ENCODE peak calls at places on chromosomes 11 and 22, in eight cellular contexts. D is gastrocnemius medialis, P is GM12878, B is H54, Z is erythroblast, U is IMR-90, E is stomach, C is A549. M is an unnamed sample.

GRCh38 chr11:112082729-112083128 is 3.8 kb downstream of the TIMM8B start:
- DNase-seq in E (no peak), B (no peak), Z (no peak), U (peak), C (no peak), P (no peak), D (peak), M (no peak)

GRCh38 chr11:29962243-29962642 is 54.6 kb downstream of the KCNA4 start:
- DNase-seq in B (peak), U (no peak), P (no peak), Z (no peak), C (no peak), D (no peak), E (no peak), M (no peak)

GRCh38 chr11:88169881-88170280 is 5.4 kb downstream of the RAB38 start:
- DNase-seq in C (no peak), D (no peak), B (no peak), U (no peak), E (no peak), Z (no peak), P (no peak), M (no peak)

GRCh38 chr22:48434868-48435250 is 1392.8 kb downstream of the BRD1 start:
- DNase-seq in P (no peak), D (no peak), C (no peak), B (no peak), Z (no peak), E (no peak), U (no peak), M (no peak)

GRCh38 chr22:32127904-32128303 is 31.2 kb downstream of the C22orf42 start:
- DNase-seq in Z (no peak), B (no peak), P (no peak), D (no peak), U (no peak), E (no peak), C (no peak), M (no peak)

GRCh38 chr11:64267207-64267945 is 16.0 kb downstream of the PLCB3 start:
- DNase-seq in Z (no peak), C (no peak), E (no peak), B (no peak), U (no peak), P (no peak), D (no peak), M (no peak)

GRCh38 chr11:91081440-91082088 is 858.7 kb upstream of the CHORDC1 start:
- DNase-seq in Z (no peak), P (no peak), E (no peak), D (peak), B (no peak), U (peak), C (peak), M (no peak)

GRCh38 chr11:36456136-36456535 is 53.9 kb downstream of the TRAF6 start:
- DNase-seq in P (no peak), E (no peak), D (no peak), C (no peak), U (no peak), Z (no peak), B (no peak), M (no peak)

GRCh38 chr11:15918674-15919073 is 437.7 kb downstream of the SOX6 start:
- DNase-seq in B (no peak), C (no peak), E (no peak), D (no peak), Z (no peak), P (no peak), U (no peak), M (no peak)

GRCh38 chr22:44722611-44723010 is 20.6 kb downstream of the PRR5 start:
- DNase-seq in B (no peak), U (no peak), E (no peak), D (no peak), P (no peak), C (no peak), Z (no peak), M (no peak)

GRCh38 chr22:23278883-23279675 is 98.8 kb downstream of the BCR start:
- DNase-seq in B (no peak), E (peak), P (no peak), U (no peak), C (peak), D (no peak), Z (no peak), M (no peak)

GRCh38 chr22:35531695-35532094 is 8.9 kb upstream of the RASD2 start:
- DNase-seq in B (no peak), U (no peak), P (no peak), E (no peak), Z (no peak), D (no peak), C (no peak), M (no peak)

GRCh38 chr11:19676508-19677379 is 35.9 kb upstream of the NAV2 start:
- DNase-seq in U (no peak), B (no peak), C (no peak), P (no peak), Z (no peak), D (no peak), E (no peak), M (no peak)

GRCh38 chr11:4044971-4045646 is 49.5 kb upstream of the RRM1 start:
- DNase-seq in C (no peak), P (no peak), Z (no peak), B (no peak), E (no peak), D (no peak), U (no peak), M (no peak)

GRCh38 chr22:27435839-27436581 is 365.5 kb downstream of the MN1 start:
- DNase-seq in U (peak), D (no peak), Z (no peak), P (no peak), B (no peak), C (no peak), E (no peak), M (no peak)

GRCh38 chr22:45202333-45203149 is 38.2 kb downstream of the KIAA0930 start:
- DNase-seq in D (no peak), C (no peak), Z (no peak), P (no peak), E (no peak), U (peak), B (no peak), M (no peak)

GRCh38 chr22:36470162-36470993 is 11.1 kb downstream of the TXN2 start:
- DNase-seq in C (peak), Z (peak), E (peak), D (peak), P (no peak), B (no peak), U (peak), M (peak)

GRCh38 chr11:112612283-112612849 is 348.9 kb upstream of the NCAM1 start:
- DNase-seq in Z (no peak), E (no peak), P (no peak), C (no peak), D (no peak), U (no peak), B (no peak), M (no peak)

GRCh38 chr11:92830382-92831148 is 138.9 kb upstream of the MTNR1B start:
- DNase-seq in C (no peak), D (no peak), E (no peak), P (no peak), Z (no peak), U (no peak), B (no peak), M (no peak)

GRCh38 chr11:69199583-69200295 is 44.0 kb downstream of the SMIM38 start:
- DNase-seq in B (no peak), E (no peak), Z (no peak), P (no peak), D (no peak), U (no peak), C (no peak), M (no peak)

GRCh38 chr11:3106736-3107524 is 49.7 kb upstream of the CARS1 start:
- DNase-seq in E (peak), D (no peak), P (no peak), C (no peak), B (no peak), Z (no peak), U (no peak), M (no peak)

GRCh38 chr22:41380993-41381328 is 781 bp upstream of the TEF start:
- DNase-seq in B (peak), C (peak), D (peak), P (no peak), U (peak), E (peak), Z (no peak), M (no peak)

GRCh38 chr11:7605544-7605943 is 67.8 kb downstream of the CYB5R2 start:
- DNase-seq in C (peak), P (no peak), E (peak), D (no peak), U (peak), Z (no peak), B (no peak), M (no peak)

GRCh38 chr11:23233075-23233474 is 372.8 kb upstream of the CCDC179 start:
- DNase-seq in U (peak), P (no peak), C (no peak), Z (no peak), E (no peak), B (no peak), D (no peak), M (no peak)

GRCh38 chr22:45284705-45285305 is at the start of gene UPK3A:
- DNase-seq in Z (peak), E (peak), C (peak), U (no peak), P (no peak), D (peak), B (no peak), M (peak)

GRCh38 chr11:119560291-119560690 is 137.3 kb upstream of the THY1 start:
- DNase-seq in U (no peak), Z (no peak), C (no peak), P (no peak), E (no peak), D (no peak), B (no peak), M (no peak)

GRCh38 chr22:40928657-40929056 is 22.5 kb upstream of the RBX1 start:
- DNase-seq in U (no peak), Z (no peak), E (no peak), P (no peak), C (no peak), B (no peak), D (no peak), M (no peak)

GRCh38 chr11:111627591-111627990 is 25.3 kb downstream of the SIK2 start:
- DNase-seq in Z (no peak), D (no peak), B (no peak), E (no peak), C (no peak), P (no peak), U (no peak), M (no peak)

GRCh38 chr11:126352934-126353801 is 2.3 kb upstream of the ST3GAL4 start:
- DNase-seq in C (no peak), P (peak), D (no peak), Z (peak), U (peak), B (peak), E (no peak), M (no peak)

DNA sequence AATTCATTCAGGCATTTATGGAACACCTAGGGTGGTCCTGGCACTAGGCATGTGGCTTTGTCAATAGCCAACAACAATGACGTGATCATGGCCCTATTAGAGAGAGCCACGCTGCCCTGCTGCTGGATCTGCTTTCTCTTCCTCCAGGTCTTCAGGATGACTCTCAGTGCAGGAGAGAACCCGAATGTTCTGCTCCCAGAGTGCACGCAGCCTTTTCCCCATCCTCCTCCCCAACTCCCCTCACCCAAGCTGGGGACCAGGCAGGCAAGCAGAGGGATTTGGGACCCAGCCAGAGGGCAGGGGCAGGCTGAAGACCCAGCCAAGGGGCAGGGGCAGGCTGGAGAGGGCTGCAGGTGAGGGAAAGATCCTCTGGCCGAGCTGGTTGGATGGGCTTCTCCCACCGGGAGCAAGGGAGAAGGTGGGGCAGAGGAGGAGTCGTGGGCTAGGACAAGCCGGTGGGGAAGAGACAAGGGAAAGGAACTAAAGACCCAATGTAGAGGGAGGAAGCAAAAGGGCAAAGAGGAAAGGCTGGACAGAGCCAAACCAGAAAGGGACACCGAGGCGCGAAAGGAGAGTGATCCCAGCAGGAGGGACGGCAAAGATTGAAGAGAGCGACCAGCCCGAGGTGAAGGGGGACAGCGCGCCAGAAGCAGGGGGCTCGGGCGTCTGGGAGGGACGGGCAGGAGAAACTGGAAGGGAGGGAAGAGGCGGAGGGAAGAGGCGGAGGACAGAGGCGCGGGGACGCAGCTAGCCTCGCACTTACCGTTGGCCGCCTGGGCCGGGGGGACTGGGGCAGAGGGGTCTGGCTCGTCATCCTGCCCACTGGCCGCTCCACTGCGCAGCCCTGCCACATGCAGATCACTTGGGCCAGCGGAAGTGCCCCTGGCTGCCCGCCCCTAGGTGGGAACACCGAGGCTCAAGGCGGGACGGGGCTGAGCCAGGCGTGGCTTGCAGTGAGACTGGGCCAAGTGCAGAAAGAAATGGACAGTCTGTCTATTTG is at the start of gene KCTD14:
- DNase-seq in U (no peak), P (no peak), Z (no peak), C (no peak), B (no peak), D (no peak), E (peak), M (no peak)
- TF ChIP-seq POLR2A in U (no peak), P (no peak), Z (no peak), C (no peak), B (no peak), D (no peak), E (no peak), M (no peak)

DNA sequence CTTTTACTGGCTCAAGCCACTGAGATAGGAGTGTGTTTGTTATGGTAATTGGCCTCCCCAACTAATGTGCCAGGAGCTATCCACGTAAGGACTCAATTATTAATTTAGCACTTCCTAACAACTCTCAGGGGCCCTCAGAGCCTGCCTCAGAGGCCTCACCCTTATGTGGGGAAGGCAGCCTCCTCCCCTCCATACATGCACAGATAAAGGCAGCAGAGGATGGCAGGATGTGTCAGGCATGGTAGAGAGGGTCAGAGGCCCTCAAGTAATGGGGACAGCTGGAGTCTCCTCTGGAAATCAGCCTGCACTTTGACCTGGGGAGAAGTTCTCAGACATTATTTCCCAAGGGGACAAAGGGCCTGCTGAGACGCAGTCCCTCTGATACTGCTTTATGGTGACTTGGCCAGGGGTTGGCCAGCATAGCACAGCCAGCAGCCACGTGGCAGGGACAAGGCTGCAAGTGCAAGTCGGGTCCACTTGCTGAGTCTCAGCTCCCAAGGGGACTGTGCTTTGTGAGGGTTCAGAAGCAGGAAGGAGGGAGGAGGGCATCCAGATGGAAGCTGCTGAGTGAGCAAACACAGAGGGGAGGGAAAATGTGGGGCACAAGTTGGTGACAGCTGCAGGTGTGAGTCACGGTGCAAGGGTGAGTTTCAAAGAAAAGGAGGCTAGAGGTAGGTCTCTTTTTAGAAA is 17.0 kb downstream of the MOGAT2 start:
- DNase-seq in U (no peak), Z (no peak), C (no peak), E (peak), P (no peak), D (peak), B (no peak), M (no peak)
- TF ChIP-seq POLR2A in U (no peak), Z (no peak), C (no peak), E (no peak), P (no peak), D (no peak), B (no peak), M (no peak)

DNA sequence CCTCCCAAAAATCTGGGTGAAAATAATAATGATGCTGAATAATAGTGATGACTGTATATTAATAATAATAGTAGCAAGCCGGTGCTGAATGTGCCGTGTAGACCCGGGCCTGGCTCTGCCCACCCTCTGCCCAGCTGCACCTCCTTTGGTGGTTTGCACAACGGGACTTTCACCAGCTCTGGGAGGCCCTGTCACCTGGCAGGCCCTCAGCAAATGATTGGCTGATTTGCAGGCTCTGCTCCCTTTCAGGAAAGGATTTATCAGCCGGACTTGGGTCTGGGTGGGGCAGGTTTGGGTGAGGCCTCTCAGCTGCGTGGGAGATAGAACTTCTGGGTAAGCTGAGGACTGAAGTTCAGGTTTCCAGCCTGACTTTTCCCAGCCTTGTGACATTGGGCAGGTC is 21.4 kb downstream of the KIAA1671 start:
- DNase-seq in P (no peak), C (no peak), D (no peak), Z (no peak), B (no peak), E (peak), U (no peak), M (no peak)
- TF ChIP-seq POLR2A in P (no peak), C (no peak), D (no peak), Z (no peak), B (no peak), E (no peak), U (no peak), M (no peak)

DNA sequence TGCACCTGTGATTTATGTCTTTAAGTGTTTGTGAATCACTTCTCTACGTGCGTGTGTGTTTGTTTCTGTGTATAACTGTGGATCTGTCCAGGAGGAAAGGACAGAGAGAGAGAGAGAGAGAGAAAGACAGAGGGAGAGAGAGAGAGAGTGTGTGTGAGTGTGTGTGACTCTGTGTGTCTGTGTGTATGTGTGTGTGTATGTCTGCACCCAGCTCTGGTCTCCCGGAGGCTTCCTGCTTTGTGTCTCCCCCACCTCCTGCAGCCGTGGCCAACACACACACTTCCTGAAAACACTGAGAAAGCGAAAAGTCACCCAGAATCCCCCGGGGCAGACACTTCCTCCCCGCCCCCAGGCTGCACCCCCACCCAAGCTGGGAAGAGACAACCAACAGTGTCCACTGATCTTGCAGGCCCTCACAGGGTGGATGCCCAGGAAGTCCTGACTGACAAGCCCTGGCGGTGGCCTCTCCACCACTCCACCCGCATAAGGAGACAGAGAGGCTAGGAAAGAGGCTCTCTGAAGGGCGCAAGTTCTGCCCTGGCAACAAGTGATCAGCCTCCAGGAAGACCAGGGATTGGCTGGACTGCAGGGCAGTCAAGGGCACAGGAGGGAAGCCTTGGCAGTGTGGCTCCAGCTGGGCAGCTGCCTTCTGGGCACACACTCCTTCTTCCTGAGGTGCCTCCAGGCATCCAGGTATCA is 30.0 kb downstream of the ARAP1 start:
- DNase-seq in C (peak), E (peak), U (peak), P (no peak), Z (peak), D (peak), B (peak), M (peak)
- TF ChIP-seq POLR2A in C (peak), E (peak), U (peak), P (peak), Z (peak), D (peak), B (peak), M (peak)

DNA sequence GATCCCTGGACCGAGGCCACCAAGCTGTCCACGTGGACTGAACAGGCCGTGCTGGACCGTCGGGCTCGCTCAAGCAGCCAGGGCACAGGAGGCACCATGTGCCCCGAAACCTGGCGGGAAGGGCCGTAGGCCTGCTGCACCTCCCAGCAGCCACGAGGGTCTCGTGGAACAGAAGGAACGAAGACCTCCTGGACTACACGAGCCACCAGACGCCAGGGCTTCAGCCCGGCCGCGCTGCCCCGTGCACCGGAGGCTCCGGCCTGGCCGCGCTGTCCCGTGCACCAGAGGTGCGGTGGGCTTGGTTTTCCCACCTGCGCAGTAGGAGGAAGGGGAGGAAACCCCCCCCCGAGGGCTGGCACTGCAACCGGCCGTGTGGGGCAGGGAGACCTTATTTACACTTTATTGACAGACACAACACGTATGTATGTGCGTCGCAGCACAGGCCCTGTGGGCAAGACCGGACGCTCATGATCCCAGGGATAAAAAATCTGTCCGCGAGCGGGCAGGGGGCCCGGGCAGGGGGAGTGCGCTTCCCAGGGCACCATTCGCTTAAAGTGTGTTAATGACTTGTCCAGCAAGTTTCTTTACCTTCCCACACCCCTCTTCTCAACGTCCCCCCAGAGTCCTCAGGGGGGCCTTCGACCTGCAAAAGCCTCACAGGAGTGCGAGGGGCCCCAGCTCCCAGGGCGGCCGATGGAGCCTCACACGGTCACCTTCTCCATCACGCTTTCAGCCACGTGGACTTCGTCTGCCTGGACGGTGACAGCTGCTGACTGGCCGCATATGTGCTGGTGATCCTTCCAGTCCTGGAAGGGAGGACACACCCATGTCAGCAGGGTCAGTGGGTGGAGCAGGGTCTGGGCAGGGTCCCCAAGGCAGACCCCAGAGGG is 7.0 kb downstream of the DRD4 start:
- DNase-seq in B (no peak), U (no peak), C (no peak), Z (no peak), E (no peak), D (no peak), P (no peak), M (no peak)
- TF ChIP-seq POLR2A in B (no peak), U (no peak), C (no peak), Z (no peak), E (no peak), D (no peak), P (peak), M (no peak)